ENCODE peak calls at places on chromosome 11, in seven cellular contexts. J is trophoblast cell; D is astrocyte of the cerebellum; B is T-helper 2 cell; T is pancreas; X is EL; N is stimulated activated CD8-positive, alpha-beta memory T cell treated with anti-CD3 and anti-CD28 coated beads, Interleukin-15, amount 100 ng/mL, for 1 hour. E is an unnamed sample.

GRCh38 chr11:10002221-10002620 is 291.8 kb downstream of the SBF2 start:
- DNase-seq in N (no peak), T (no peak), J (peak), D (no peak), B (no peak), X (peak), E (no peak)

GRCh38 chr11:45252134-45252856 is 33.8 kb downstream of the SYT13 start:
- DNase-seq in X (peak), N (no peak), D (no peak), T (peak), J (peak), B (peak), E (no peak)

GRCh38 chr11:58075781-58076180 is 45.0 kb downstream of the OR6Q1 start:
- DNase-seq in X (peak), D (no peak), T (no peak), N (no peak), B (no peak), J (no peak), E (no peak)

GRCh38 chr11:37108436-37109204 is 510.6 kb upstream of the RAG2 start:
- DNase-seq in N (no peak), X (no peak), T (no peak), D (no peak), B (no peak), J (peak), E (peak)

GRCh38 chr11:132365650-132366049 is 995.2 kb downstream of the NTM start:
- DNase-seq in B (no peak), X (no peak), N (no peak), D (no peak), T (no peak), J (no peak), E (no peak)

GRCh38 chr11:61480261-61480660 is 28.3 kb upstream of the LRRC10B start:
- DNase-seq in D (no peak), X (no peak), B (no peak), J (no peak), T (no peak), N (no peak), E (no peak)

GRCh38 chr11:85947431-85948272 is 92.5 kb downstream of the CCDC83 start:
- DNase-seq in N (no peak), D (peak), J (peak), X (peak), B (no peak), T (no peak), E (no peak)

GRCh38 chr11:8913961-8914660 is 3.1 kb downstream of the AKIP1 start:
- DNase-seq in T (no peak), D (no peak), N (no peak), X (peak), B (peak), J (no peak), E (no peak)

GRCh38 chr11:18466402-18466801 is 10.7 kb downstream of the LDHAL6A start:
- DNase-seq in X (no peak), D (no peak), B (no peak), T (no peak), J (no peak), N (no peak), E (no peak)

E was measured in SK-N-MC.